ENCODE peak calls at places on chromosomes 4 and X, in five cellular contexts. I, H, W, G and Q are unnamed samples. For H3K9me2 and H3K4me1, the result is how much of the 10 kb centered on the place peaks cover.

GRCh38 chr4:76677571-76678326 is 220.2 kb downstream of the SOWAHB start:
- DNase-seq in I (no peak), H (no peak), W (no peak), G (no peak), Q (no peak)

GRCh38 chrX:129653985-129654651 is 638 bp downstream of the APLN start:
- DNase-seq in I (peak), H (no peak), W (peak), G (peak), Q (no peak)

GRCh38 chrX:103396186-103396585 is 19.8 kb downstream of the BEX3 start:
- DNase-seq in I (peak), H (no peak), W (no peak), G (no peak), Q (no peak)

GRCh38 chr4:102823897-102824296 is 3.5 kb downstream of the UBE2D3 start:
- DNase-seq in I (peak), H (no peak), W (no peak), G (no peak), Q (no peak)

GRCh38 chrX:41518841-41519220 is 71.7 kb downstream of the NYX start:
- DNase-seq in I (no peak), H (no peak), W (no peak), G (no peak), Q (no peak)

GRCh38 chr4:187167126-187167525 is 443.5 kb upstream of the FAT1 start:
- DNase-seq in I (no peak), H (no peak), W (no peak), G (no peak), Q (no peak)

GRCh38 chrX:107686792-107687191 is 58.5 kb downstream of the PRPS1 start:
- DNase-seq in I (no peak), H (no peak), W (no peak), G (no peak), Q (no peak)

GRCh38 chr4:2254665-2255500 is 7.0 kb downstream of the MXD4 start:
- DNase-seq in I (no peak), H (no peak), W (no peak), G (no peak), Q (no peak)

GRCh38 chr4:86706923-86707597 is 112.9 kb downstream of the PTPN13 start:
- DNase-seq in I (peak), H (no peak), W (no peak), G (peak), Q (no peak)

GRCh38 chr4:15077969-15078368 is 75.7 kb downstream of the CPEB2 start:
- DNase-seq in I (peak), H (no peak), W (no peak), G (no peak), Q (no peak)

DNA sequence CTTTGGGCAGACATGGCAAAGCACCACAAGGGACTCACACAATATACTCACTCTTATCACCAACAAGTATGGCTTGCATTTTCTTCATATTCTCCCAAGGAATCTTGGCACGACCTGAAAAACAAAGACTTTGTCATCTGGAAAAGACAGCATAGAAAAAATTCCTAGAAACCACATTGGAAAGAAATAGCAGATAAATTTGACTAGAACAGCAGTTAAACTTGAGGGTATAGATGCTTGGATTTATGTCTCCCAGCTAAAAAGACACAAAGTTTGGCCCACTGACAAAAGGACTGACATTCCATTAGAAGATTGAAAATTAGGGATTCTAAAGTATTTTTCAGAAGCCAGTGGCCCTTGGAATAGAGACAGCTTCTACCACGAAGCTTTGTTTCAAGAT is 6.9 kb upstream of the VEGFC start:
- DNase-seq in I (no peak), H (no peak), W (no peak), G (no peak), Q (no peak)
- H3K9me2 ChIP-seq in I (under half), H (under half), W (under half), G (under half), Q (under half)

GRCh38 chr4:74111576-74111975 is 12.6 kb upstream of the CXCL2 start:
- DNase-seq in I (no peak), H (no peak), W (no peak), G (no peak), Q (no peak)

GRCh38 chr4:74117024-74117534 is 18.1 kb upstream of the CXCL2 start:
- DNase-seq in I (peak), H (no peak), W (no peak), G (peak), Q (no peak)

GRCh38 chr4:74111990-74112389 is 13.0 kb upstream of the CXCL2 start:
- DNase-seq in I (peak), H (no peak), W (peak), G (no peak), Q (no peak)

GRCh38 chr4:74112399-74113090 is 13.6 kb upstream of the CXCL2 start:
- DNase-seq in I (peak), H (no peak), W (no peak), G (peak), Q (no peak)

DNA sequence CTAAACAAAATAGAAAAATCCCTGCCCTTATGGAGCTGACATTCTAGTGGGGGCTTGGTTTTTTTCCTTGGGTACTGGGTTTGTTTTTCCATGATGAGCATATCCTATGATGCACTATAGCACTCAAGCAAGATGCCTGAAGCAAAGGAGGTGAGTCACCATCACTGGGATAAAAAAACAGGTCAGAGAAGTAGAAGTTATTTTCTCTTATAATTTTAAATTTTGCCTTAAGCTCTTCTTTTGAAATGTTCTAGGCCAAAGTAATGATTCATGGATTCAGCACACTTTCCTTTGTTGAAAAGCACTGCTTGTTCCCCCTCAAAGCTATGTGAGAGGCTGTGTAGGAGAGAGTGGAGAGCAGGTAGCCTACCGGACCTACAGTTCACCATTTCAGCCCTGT is 15.2 kb upstream of the CXCL2 start:
- DNase-seq in I (peak), H (no peak), W (no peak), G (peak), Q (no peak)
- H3K4me1 ChIP-seq in I (half or more), H (under half), W (under half), G (half or more), Q (under half)

DNA sequence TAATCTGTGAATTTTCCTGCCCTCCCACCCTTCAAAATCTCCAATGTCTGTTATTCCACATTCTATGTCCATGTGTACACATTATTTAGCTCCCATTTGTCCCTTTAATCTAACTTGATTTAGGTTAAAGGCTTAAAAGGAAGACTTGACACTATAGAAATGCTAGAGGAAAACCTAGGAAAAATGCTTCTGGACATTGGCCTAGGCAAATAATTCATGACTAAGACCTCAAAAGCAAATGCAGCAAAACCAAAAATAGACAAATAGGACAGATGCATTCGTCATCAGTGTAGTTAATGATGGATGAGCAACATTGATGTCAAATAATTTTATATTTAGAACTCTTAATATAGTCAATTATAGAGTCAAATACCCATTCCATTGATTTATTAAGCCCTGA is 36.9 kb downstream of the INTU start:
- DNase-seq in I (no peak), H (no peak), W (no peak), G (peak), Q (no peak)
- H3K27ac ChIP-seq in I (no peak), H (no peak), W (no peak), G (peak), Q (no peak)

GRCh38 chr4:94416335-94416734 is 35.4 kb upstream of the PDLIM5 start:
- DNase-seq in I (no peak), H (no peak), W (no peak), G (no peak), Q (no peak)

GRCh38 chr4:94419549-94419948 is 32.2 kb upstream of the PDLIM5 start:
- DNase-seq in I (no peak), H (no peak), W (no peak), G (no peak), Q (no peak)

GRCh38 chr4:94414907-94415306 is 36.8 kb upstream of the PDLIM5 start:
- DNase-seq in I (no peak), H (no peak), W (no peak), G (no peak), Q (no peak)

GRCh38 chr4:94415448-94415847 is 36.3 kb upstream of the PDLIM5 start:
- DNase-seq in I (no peak), H (no peak), W (no peak), G (no peak), Q (no peak)

GRCh38 chr4:94416981-94417380 is 34.8 kb upstream of the PDLIM5 start:
- DNase-seq in I (no peak), H (no peak), W (no peak), G (no peak), Q (no peak)
- H3K9me2 ChIP-seq in I (under half), H (under half), W (under half), G (under half), Q (under half)

GRCh38 chr4:1045595-1046201 is 34.3 kb downstream of the FGFRL1 start:
- DNase-seq in I (no peak), H (no peak), W (no peak), G (no peak), Q (no peak)
- H3K4me1 ChIP-seq in I (under half), H (under half), W (under half), G (under half), Q (under half)

GRCh38 chr4:36386691-36387090 is 105.3 kb downstream of the DTHD1 start:
- DNase-seq in I (no peak), H (no peak), W (no peak), G (no peak), Q (no peak)

GRCh38 chr4:36388710-36389109 is 107.3 kb downstream of the DTHD1 start:
- DNase-seq in I (no peak), H (no peak), W (no peak), G (no peak), Q (no peak)

GRCh38 chr4:36392049-36392448 is 110.6 kb downstream of the DTHD1 start:
- DNase-seq in I (no peak), H (no peak), W (no peak), G (peak), Q (no peak)

DNA sequence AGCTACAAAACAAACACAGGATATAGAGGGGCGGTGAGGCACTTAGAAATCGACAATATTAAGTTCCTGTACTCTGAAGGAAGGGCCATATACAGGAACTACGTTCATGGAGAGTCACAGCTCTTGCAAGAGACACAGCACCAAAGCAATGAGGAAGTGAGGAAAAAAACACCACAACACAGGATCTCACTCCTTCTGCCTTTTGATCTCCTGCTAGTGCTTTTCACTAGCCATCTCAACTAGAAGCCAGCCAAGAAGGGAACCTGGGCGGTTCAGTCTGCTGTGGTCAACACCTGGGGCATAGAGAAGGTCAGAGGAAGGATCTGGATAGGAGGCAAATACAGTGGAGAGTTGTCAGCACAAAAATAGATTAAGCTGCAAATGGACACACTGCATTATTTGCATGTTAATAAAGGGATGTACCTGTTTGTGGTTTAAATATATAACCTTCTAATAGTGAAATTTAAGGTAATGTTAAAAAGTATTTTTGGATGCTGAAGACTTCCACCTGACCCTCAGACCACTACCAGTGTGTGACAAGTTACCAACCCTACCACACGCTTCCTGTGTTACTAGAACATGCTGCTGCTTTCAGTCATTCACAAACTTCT is 104.6 kb downstream of the DTHD1 start:
- DNase-seq in I (no peak), H (no peak), W (no peak), G (no peak), Q (peak)
- H3K27ac ChIP-seq in I (no peak), H (no peak), W (no peak), G (no peak), Q (no peak)

GRCh38 chr4:120785202-120785601 is 137.3 kb downstream of the PRDM5 start:
- DNase-seq in I (no peak), H (no peak), W (no peak), G (no peak), Q (no peak)
- H3K9me2 ChIP-seq in I (under half), H (under half), W (under half), G (under half), Q (under half)

GRCh38 chrX:82092307-82092706 is 890.4 kb downstream of the SH3BGRL start:
- DNase-seq in I (no peak), H (no peak), W (no peak), G (no peak), Q (no peak)
- H3K4me1 ChIP-seq in I (under half), H (under half), W (under half), G (under half), Q (under half)

DNA sequence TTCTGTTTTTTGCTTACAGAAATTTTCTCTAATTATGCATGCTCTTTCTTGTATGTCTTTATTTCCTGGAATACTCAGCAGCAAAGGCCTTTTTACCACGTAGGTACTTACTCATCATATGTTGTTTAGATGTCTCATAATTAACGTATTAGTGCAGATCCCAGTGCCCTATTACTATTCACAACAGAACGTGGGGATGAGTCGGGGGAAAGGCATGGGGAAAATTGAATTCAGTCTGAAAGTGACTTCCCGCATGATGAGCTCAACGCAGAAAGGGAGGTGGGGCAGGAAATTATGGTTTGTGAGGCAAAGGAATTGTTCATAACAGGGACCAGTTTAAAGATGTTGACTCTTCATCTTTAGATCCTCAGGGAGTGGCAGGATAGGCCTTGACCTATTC is 1.9 kb upstream of the TMPRSS11D start:
- DNase-seq in I (peak), H (no peak), W (no peak), G (peak), Q (no peak)
- H3K27ac ChIP-seq in I (peak), H (no peak), W (no peak), G (peak), Q (no peak)